ENCODE peak calls at places on chromosomes 16 and 17, in six cellular contexts. One of them, this sample, is unnamed.

GRCh38 chr16:67936876-67937605 is 391 bp upstream of the PSMB10 start:
- DNase-seq in NCI-H187: no peak
- DNase-seq in NCI-H345: peak
- DNase-seq in T follicular helper cell: peak
- DNase-seq in T-helper 17 cell: peak
- DNase-seq in stimulated activated CD8-positive, alpha-beta memory T cell treated with anti-CD3 and anti-CD28 coated beads, Interleukin-7, amount 100 ng/mL, for 4 hours: peak
- DNase-seq in this sample: no peak

GRCh38 chr16:66549284-66550131 is at the start of gene TK2:
- DNase-seq in NCI-H187: no peak
- DNase-seq in NCI-H345: peak
- DNase-seq in T follicular helper cell: peak
- DNase-seq in T-helper 17 cell: peak
- DNase-seq in stimulated activated CD8-positive, alpha-beta memory T cell treated with anti-CD3 and anti-CD28 coated beads, Interleukin-7, amount 100 ng/mL, for 4 hours: peak
- DNase-seq in this sample: no peak

GRCh38 chr17:44170499-44171201 is at the start of gene ASB16:
- DNase-seq in NCI-H187: peak
- DNase-seq in NCI-H345: no peak
- DNase-seq in T follicular helper cell: no peak
- DNase-seq in T-helper 17 cell: no peak
- DNase-seq in stimulated activated CD8-positive, alpha-beta memory T cell treated with anti-CD3 and anti-CD28 coated beads, Interleukin-7, amount 100 ng/mL, for 4 hours: no peak
- DNase-seq in this sample: no peak

GRCh38 chr16:74268372-74268782 is 28.2 kb upstream of the PSMD7 start:
- DNase-seq in NCI-H187: no peak
- DNase-seq in NCI-H345: peak
- DNase-seq in T follicular helper cell: no peak
- DNase-seq in T-helper 17 cell: no peak
- DNase-seq in stimulated activated CD8-positive, alpha-beta memory T cell treated with anti-CD3 and anti-CD28 coated beads, Interleukin-7, amount 100 ng/mL, for 4 hours: no peak
- DNase-seq in this sample: no peak

GRCh38 chr17:70945386-70945785 is 776.1 kb downstream of the KCNJ2 start:
- DNase-seq in NCI-H187: no peak
- DNase-seq in NCI-H345: no peak
- DNase-seq in T follicular helper cell: no peak
- DNase-seq in T-helper 17 cell: no peak
- DNase-seq in stimulated activated CD8-positive, alpha-beta memory T cell treated with anti-CD3 and anti-CD28 coated beads, Interleukin-7, amount 100 ng/mL, for 4 hours: no peak
- DNase-seq in this sample: no peak

GRCh38 chr16:19210175-19210924 is 42.3 kb downstream of the SYT17 start:
- DNase-seq in NCI-H187: no peak
- DNase-seq in NCI-H345: peak
- DNase-seq in T follicular helper cell: no peak
- DNase-seq in T-helper 17 cell: no peak
- DNase-seq in stimulated activated CD8-positive, alpha-beta memory T cell treated with anti-CD3 and anti-CD28 coated beads, Interleukin-7, amount 100 ng/mL, for 4 hours: no peak
- DNase-seq in this sample: no peak

GRCh38 chr16:8656376-8656775 is 18.0 kb upstream of the ABAT start:
- DNase-seq in NCI-H187: no peak
- DNase-seq in NCI-H345: no peak
- DNase-seq in T follicular helper cell: no peak
- DNase-seq in T-helper 17 cell: no peak
- DNase-seq in stimulated activated CD8-positive, alpha-beta memory T cell treated with anti-CD3 and anti-CD28 coated beads, Interleukin-7, amount 100 ng/mL, for 4 hours: no peak
- DNase-seq in this sample: no peak

GRCh38 chr17:74008196-74008595 is 195.3 kb upstream of the RPL38 start:
- DNase-seq in NCI-H187: no peak
- DNase-seq in NCI-H345: peak
- DNase-seq in T follicular helper cell: no peak
- DNase-seq in T-helper 17 cell: no peak
- DNase-seq in stimulated activated CD8-positive, alpha-beta memory T cell treated with anti-CD3 and anti-CD28 coated beads, Interleukin-7, amount 100 ng/mL, for 4 hours: no peak
- DNase-seq in this sample: no peak

GRCh38 chr17:31650756-31651520 is 208.1 kb downstream of the COPRS start:
- DNase-seq in NCI-H187: no peak
- DNase-seq in NCI-H345: no peak
- DNase-seq in T follicular helper cell: no peak
- DNase-seq in T-helper 17 cell: no peak
- DNase-seq in stimulated activated CD8-positive, alpha-beta memory T cell treated with anti-CD3 and anti-CD28 coated beads, Interleukin-7, amount 100 ng/mL, for 4 hours: no peak
- DNase-seq in this sample: no peak

This sample was measured in NCI-H748 treated with DMSO at 0.1 percent for 48 hours.